ENCODE peak calls at places on chromosomes 3 and 15, in five cellular contexts. P, J, W, V and D are unnamed samples.
A peak's percentile ranks its signal among the peaks of the same experiment; 100 is the strongest.

GRCh38 chr3:15859507-15860013 is 61.8 kb upstream of the ANKRD28 start:
- DNase-seq in W (peak; percentile 76), J (peak; percentile 73), P (peak; percentile 91), V (peak; percentile 94), D (peak; percentile 92)

GRCh38 chr3:37970802-37971201 is 19.8 kb upstream of the VILL start:
- DNase-seq in W (no peak), V (no peak), P (no peak), J (no peak), D (no peak)

GRCh38 chr3:173745952-173746682 is 348.6 kb downstream of the NLGN1 start:
- DNase-seq in P (no peak), V (peak; percentile 46), W (no peak), J (no peak), D (no peak)

GRCh38 chr3:190385835-190386688 is 1.9 kb upstream of the CLDN16 start:
- DNase-seq in W (no peak), J (no peak), V (peak; percentile 98), P (no peak), D (no peak)

GRCh38 chr3:123350971-123351370 is 97.9 kb downstream of the ADCY5 start:
- DNase-seq in P (peak; percentile 34), W (no peak), J (no peak), V (no peak), D (peak; percentile 41)

GRCh38 chr15:28901987-28902745 is 16.4 kb downstream of the APBA2 start:
- DNase-seq in P (no peak), J (no peak), V (no peak), W (no peak), D (peak; percentile 43)

GRCh38 chr3:13019243-13019701 is 54.0 kb downstream of the IQSEC1 start:
- DNase-seq in J (no peak), P (peak; percentile 53), V (no peak), W (no peak), D (no peak)

GRCh38 chr15:96353931-96354730 is 23.6 kb downstream of the NR2F2 start:
- DNase-seq in W (no peak), V (peak; percentile 22), P (no peak), J (peak; percentile 85), D (no peak)

GRCh38 chr15:69855601-69856000 is 242.1 kb downstream of the TLE3 start:
- DNase-seq in J (no peak), V (no peak), P (no peak), W (no peak), D (no peak)

GRCh38 chr3:179653777-179654117 is 907 bp downstream of the USP13 start:
- DNase-seq in J (no peak), V (no peak), P (peak; percentile 50), W (no peak), D (peak; percentile 67)

GRCh38 chr3:138348107-138348949 is at the start of gene MRAS:
- DNase-seq in V (peak; percentile 57), J (peak; percentile 76), P (peak; percentile 69), W (peak; percentile 20), D (peak; percentile 92)

GRCh38 chr3:150349314-150350097 is 58.6 kb upstream of the TSC22D2 start:
- DNase-seq in W (no peak), P (no peak), J (no peak), V (no peak), D (peak; percentile 66)

GRCh38 chr3:99645277-99646106 is 7.1 kb downstream of the COL8A1 start:
- DNase-seq in V (peak; percentile 58), J (no peak), P (no peak), W (no peak), D (no peak)

GRCh38 chr3:52015431-52016256 is 19.9 kb upstream of the RPL29 start:
- DNase-seq in P (no peak), J (no peak), V (no peak), W (no peak), D (no peak)

GRCh38 chr3:38122712-38123290 is 14.1 kb downstream of the ACAA1 start:
- DNase-seq in V (no peak), W (no peak), J (no peak), P (no peak), D (no peak)

GRCh38 chr3:48024401-48024800 is 8.2 kb upstream of the MAP4 start:
- DNase-seq in W (no peak), P (no peak), J (no peak), V (no peak), D (no peak)

GRCh38 chr3:99818818-99819217 is 1.2 kb downstream of the CMSS1 start:
- DNase-seq in P (no peak), J (no peak), V (peak; percentile 16), W (no peak), D (no peak)

GRCh38 chr3:113094514-113094913 is 103.7 kb downstream of the GTPBP8 start:
- DNase-seq in J (no peak), P (no peak), W (no peak), V (no peak), D (no peak)

GRCh38 chr15:53978248-53978906 is at the start of gene UNC13C:
- DNase-seq in J (no peak), V (no peak), W (no peak), P (no peak), D (peak; percentile 64)

GRCh38 chr3:48215019-48215418 is 8.3 kb upstream of the CAMP start:
- DNase-seq in V (no peak), W (no peak), J (peak; percentile 33), P (no peak), D (peak; percentile 66)

GRCh38 chr3:149662240-149662887 is 4.5 kb upstream of the WWTR1 start:
- DNase-seq in W (no peak), P (no peak), J (no peak), V (no peak), D (no peak)

GRCh38 chr15:81029416-81030367 is 29.0 kb downstream of the TLNRD1 start:
- DNase-seq in J (no peak), W (no peak), V (peak; percentile 52), P (no peak), D (no peak)

GRCh38 chr3:74139648-74140047 is 474.8 kb downstream of the CNTN3 start:
- DNase-seq in J (no peak), W (no peak), V (no peak), P (no peak), D (no peak)

GRCh38 chr3:196843435-196844110 is 24.1 kb upstream of the SENP5 start:
- DNase-seq in W (no peak), V (no peak), P (no peak), J (no peak), D (no peak)
- H3K27ac ChIP-seq in W (no peak overlapping the region), V (no peak overlapping the region), P (no peak overlapping the region), J (no peak overlapping the region), D (no peak overlapping the region)

GRCh38 chr3:77577264-77577663 is 537.4 kb downstream of the ROBO2 start:
- DNase-seq in P (no peak), V (no peak), W (no peak), J (no peak), D (no peak)
- H3K4me1 ChIP-seq in P (no peaks in the 10 kb centered on the region), V (no peaks in the 10 kb centered on the region), W (no peaks in the 10 kb centered on the region), J (no peaks in the 10 kb centered on the region), D (no peaks in the 10 kb centered on the region)

DNA sequence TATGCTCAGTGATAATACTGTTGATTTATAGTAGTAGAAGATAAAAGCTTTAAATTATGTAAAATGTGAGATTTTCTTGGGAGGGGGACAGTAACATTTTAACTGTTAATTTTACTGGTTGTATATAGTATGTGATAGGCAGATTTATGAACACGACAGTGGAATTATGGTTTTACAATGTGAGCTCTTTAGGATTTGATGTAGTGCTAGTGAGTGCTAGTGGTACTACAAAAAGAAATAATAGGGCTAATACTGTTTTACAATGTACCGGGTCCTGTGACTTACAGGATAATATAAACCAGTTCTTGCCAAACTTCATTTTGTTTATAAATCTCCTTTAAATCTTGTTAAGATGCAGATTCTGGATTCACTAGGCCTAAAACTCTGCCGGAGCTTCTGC is 165.7 kb downstream of the TCF12 start:
- DNase-seq in W (no peak), P (no peak), V (no peak), J (no peak), D (no peak)
- H3K27ac ChIP-seq in W (no peak overlapping the region), P (no peak overlapping the region), V (no peak overlapping the region), J (no peak overlapping the region), D (no peak overlapping the region)

GRCh38 chr15:68795298-68795848 is 25.3 kb downstream of the ANP32A start:
- DNase-seq in P (peak; percentile 82), J (peak; percentile 85), W (peak; percentile 61), V (no peak), D (peak; percentile 93)
- H3K4me1 ChIP-seq in P (peaks cover 65% of the 10 kb centered on the region), J (peaks cover 6% of the 10 kb centered on the region), W (peaks cover 83% of the 10 kb centered on the region), V (no peaks in the 10 kb centered on the region), D (peaks cover 94% of the 10 kb centered on the region)

DNA sequence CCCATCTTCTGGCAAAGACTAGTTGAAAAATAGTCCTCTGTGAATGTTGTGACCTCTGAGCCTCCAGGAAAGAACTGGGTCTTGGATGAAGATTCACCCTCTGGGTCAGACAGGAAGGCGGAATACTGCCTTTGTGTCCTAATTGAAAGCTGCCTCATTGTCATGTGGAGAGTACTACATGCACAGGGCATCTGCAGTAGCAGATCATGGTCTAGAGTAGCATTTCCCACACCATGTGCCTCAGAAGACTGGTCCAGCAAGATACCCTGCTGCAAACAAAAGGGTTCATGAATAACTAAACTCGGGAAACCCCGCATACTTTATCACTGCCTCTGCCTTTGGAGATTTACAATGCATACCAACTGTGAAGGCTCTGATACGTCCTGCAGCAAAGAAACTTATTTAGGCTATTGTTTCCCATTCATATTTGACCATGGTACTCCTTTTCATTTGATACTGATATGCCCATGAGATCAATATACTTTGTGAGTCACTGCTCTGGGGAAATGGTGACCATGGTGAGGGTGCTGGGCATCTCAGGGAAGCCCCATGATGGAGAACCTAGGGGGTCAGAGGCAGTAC is 22.7 kb downstream of the IRAK2 start:
- DNase-seq in J (no peak), V (no peak), P (no peak), W (no peak), D (no peak)
- H3K27ac ChIP-seq in J (no peak overlapping the region), V (no peak overlapping the region), P (no peak overlapping the region), W (no peak overlapping the region), D (no peak overlapping the region)

DNA sequence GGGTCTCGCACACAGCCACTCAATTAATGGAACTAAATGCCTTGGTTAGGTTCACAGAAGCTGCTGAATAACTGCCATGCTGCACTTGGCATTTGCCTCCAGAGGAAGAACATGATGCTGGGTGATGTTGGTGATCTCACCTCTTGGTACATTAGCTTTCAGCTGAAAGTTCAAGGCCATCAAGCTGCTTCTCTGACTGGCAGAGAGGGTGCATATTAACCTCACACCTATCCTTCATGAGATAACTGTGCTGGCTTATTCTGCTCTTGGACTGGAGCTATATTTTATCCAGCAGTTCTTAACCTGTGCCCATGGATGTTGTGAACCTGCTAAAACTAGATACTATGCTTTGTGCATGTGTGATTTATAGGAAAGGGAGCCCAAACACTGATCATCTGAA is 69.7 kb downstream of the TNIK start:
- DNase-seq in V (no peak), J (no peak), W (no peak), P (no peak), D (no peak)
- H3K4me1 ChIP-seq in V (no peaks in the 10 kb centered on the region), J (no peaks in the 10 kb centered on the region), W (peaks cover 5% of the 10 kb centered on the region), P (peaks cover 16% of the 10 kb centered on the region), D (no peaks in the 10 kb centered on the region)